ENCODE peak calls at places on chromosomes 11 and 22, in six cellular contexts. X, Z, K, U, L and P are unnamed samples.

GRCh38 chr11:121391914-121392313 is 60.2 kb upstream of the SORL1 start:
- DNase-seq in X (peak), Z (no peak), K (no peak), U (no peak), L (no peak), P (no peak)

GRCh38 chr11:95515379-95515778 is 274.2 kb downstream of the FAM76B start:
- DNase-seq in X (no peak), Z (no peak), K (no peak), U (no peak), L (no peak), P (no peak)

GRCh38 chr22:21051836-21052400 is 6.2 kb downstream of the LRRC74B start:
- DNase-seq in X (no peak), Z (peak), K (no peak), U (no peak), L (no peak), P (no peak)

GRCh38 chr11:70018816-70019215 is 59.3 kb upstream of the ANO1 start:
- DNase-seq in X (no peak), Z (peak), K (no peak), U (no peak), L (no peak), P (no peak)

GRCh38 chr11:32466279-32466915 is 31.1 kb upstream of the WT1 start:
- DNase-seq in X (no peak), Z (no peak), K (no peak), U (no peak), L (no peak), P (no peak)

GRCh38 chr11:60842688-60843605 is 1.0 kb downstream of the CCDC86 start:
- DNase-seq in X (no peak), Z (no peak), K (no peak), U (no peak), L (no peak), P (no peak)

GRCh38 chr11:19168090-19168489 is 33.7 kb downstream of the CSRP3 start:
- DNase-seq in X (no peak), Z (no peak), K (no peak), U (no peak), L (no peak), P (no peak)

GRCh38 chr11:14537134-14537599 is 17.0 kb upstream of the PSMA1 start:
- DNase-seq in X (no peak), Z (no peak), K (no peak), U (no peak), L (no peak), P (peak)

GRCh38 chr11:20162824-20163777 is 2.8 kb upstream of the DBX1 start:
- DNase-seq in X (no peak), Z (no peak), K (no peak), U (no peak), L (peak), P (no peak)

GRCh38 chr22:29820941-29821789 is 16.9 kb downstream of the ASCC2 start:
- DNase-seq in X (peak), Z (no peak), K (peak), U (peak), L (no peak), P (no peak)

GRCh38 chr11:121464352-121464946 is 11.7 kb upstream of the SORL1-AS1 start:
- DNase-seq in X (peak), Z (peak), K (peak), U (peak), L (no peak), P (no peak)

GRCh38 chr22:37256075-37256726 is 12.1 kb upstream of the RAC2 start:
- DNase-seq in X (no peak), Z (peak), K (no peak), U (no peak), L (no peak), P (no peak)

GRCh38 chr11:128726464-128727139 is 32.7 kb downstream of the FLI1 start:
- DNase-seq in X (no peak), Z (peak), K (no peak), U (no peak), L (no peak), P (no peak)

GRCh38 chr22:42716221-42716620 is 4.4 kb downstream of the A4GALT start:
- DNase-seq in X (no peak), Z (no peak), K (no peak), U (no peak), L (no peak), P (no peak)

GRCh38 chr11:8342821-8343681 is 79.4 kb upstream of the LMO1 start:
- DNase-seq in X (no peak), Z (no peak), K (no peak), U (no peak), L (no peak), P (no peak)

GRCh38 chr11:11036185-11037161 is 178.6 kb upstream of the ZBED5 start:
- DNase-seq in X (peak), Z (no peak), K (peak), U (no peak), L (no peak), P (peak)

GRCh38 chr22:37505989-37506388 is 13.2 kb downstream of the CARD10 start:
- DNase-seq in X (no peak), Z (no peak), K (no peak), U (no peak), L (no peak), P (no peak)

GRCh38 chr11:44853674-44854073 is 97.0 kb downstream of the TP53I11 start:
- DNase-seq in X (no peak), Z (no peak), K (no peak), U (no peak), L (no peak), P (no peak)

GRCh38 chr11:394034-394857 is at the start of gene PKP3:
- DNase-seq in X (peak), Z (no peak), K (peak), U (no peak), L (no peak), P (no peak)

GRCh38 chr22:39414886-39415285 is 15.3 kb downstream of the TAB1 start:
- DNase-seq in X (no peak), Z (peak), K (no peak), U (no peak), L (no peak), P (no peak)

GRCh38 chr11:97109078-97109477 is 719.3 kb downstream of the JRKL start:
- DNase-seq in X (no peak), Z (no peak), K (no peak), U (no peak), L (no peak), P (no peak)

GRCh38 chr22:20147286-20147988 is 3.4 kb downstream of the CCDC188 start:
- DNase-seq in X (no peak), Z (no peak), K (no peak), U (no peak), L (no peak), P (no peak)

GRCh38 chr22:17866621-17867020 is 92.4 kb upstream of the BID start:
- DNase-seq in X (no peak), Z (no peak), K (no peak), U (no peak), L (no peak), P (no peak)

GRCh38 chr11:56764976-56765375 is 16.5 kb upstream of the OR9G4 start:
- DNase-seq in X (no peak), Z (no peak), K (no peak), U (no peak), L (no peak), P (no peak)

GRCh38 chr11:112732031-112732430 is 229.2 kb upstream of the NCAM1 start:
- DNase-seq in X (no peak), Z (no peak), K (no peak), U (no peak), L (no peak), P (no peak)

GRCh38 chr11:119530503-119530902 is 107.5 kb upstream of the THY1 start:
- DNase-seq in X (no peak), Z (no peak), K (no peak), U (no peak), L (no peak), P (no peak)

GRCh38 chr11:33329705-33330329 is 72.6 kb downstream of the HIPK3 start:
- DNase-seq in X (peak), Z (no peak), K (peak), U (peak), L (no peak), P (no peak)

GRCh38 chr11:71129624-71130023 is 122.8 kb downstream of the SHANK2 start:
- DNase-seq in X (no peak), Z (peak), K (no peak), U (no peak), L (no peak), P (no peak)

GRCh38 chr11:65500262-65501004 is 1.6 kb downstream of the MALAT1 start:
- DNase-seq in X (no peak), Z (no peak), K (no peak), U (peak), L (no peak), P (no peak)

GRCh38 chr11:22795914-22796313 is 33.7 kb downstream of the SVIP start:
- DNase-seq in X (no peak), Z (no peak), K (no peak), U (no peak), L (no peak), P (no peak)

GRCh38 chr11:119092880-119093665 is 8.4 kb downstream of the HMBS start:
- DNase-seq in X (peak), Z (no peak), K (no peak), U (peak), L (no peak), P (no peak)

DNA sequence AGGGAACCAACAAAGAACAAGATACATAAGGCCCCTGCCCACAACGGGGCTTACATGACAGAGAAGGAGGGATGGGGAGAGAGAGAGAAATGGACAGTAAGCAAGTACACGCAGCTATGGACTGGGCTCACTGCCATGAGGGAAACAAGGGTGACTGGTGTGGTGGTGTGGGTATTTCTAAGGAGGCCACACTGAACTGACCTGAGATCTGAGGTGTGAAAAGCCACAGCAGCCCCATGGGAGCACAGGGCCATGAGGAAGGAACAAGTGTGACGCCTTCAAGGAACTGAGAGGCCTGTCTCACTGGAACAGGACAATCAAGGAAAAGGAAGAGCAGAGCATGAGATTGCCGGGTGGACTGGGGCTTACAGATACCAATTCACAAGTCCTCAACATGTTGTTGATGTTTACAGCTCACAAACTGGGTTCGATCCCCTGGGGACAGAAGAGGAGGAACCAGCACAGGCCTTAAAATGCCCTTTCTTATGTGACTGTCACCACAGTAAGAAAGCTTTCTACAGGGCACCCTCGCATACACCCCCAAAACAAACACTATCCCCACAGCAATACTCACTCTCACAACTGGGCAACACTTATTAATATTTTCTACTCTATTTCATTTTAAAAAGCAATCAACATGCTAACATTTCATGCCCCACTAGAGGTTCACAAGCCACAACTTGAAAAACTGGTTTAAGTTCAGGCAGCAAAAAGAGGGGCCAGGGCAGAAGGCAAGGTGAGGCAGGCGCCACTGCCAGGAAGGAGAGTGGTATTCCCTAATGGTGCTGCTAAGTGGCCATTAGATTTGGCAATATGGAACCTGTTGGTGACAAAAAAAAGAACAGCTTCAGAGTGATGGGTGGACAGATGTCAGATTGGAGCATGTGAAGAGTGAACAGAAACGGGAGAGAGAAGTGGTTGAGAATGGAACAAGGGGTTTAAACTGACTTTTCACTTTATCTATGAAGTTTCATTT is 39.1 kb downstream of the TCIRG1 start:
- DNase-seq in X (no peak), Z (no peak), K (no peak), U (no peak), L (no peak), P (no peak)
- TF ChIP-seq POLR2AphosphoS5 in X (no peak), Z (no peak), K (no peak), U (no peak), L (no peak), P (peak)

DNA sequence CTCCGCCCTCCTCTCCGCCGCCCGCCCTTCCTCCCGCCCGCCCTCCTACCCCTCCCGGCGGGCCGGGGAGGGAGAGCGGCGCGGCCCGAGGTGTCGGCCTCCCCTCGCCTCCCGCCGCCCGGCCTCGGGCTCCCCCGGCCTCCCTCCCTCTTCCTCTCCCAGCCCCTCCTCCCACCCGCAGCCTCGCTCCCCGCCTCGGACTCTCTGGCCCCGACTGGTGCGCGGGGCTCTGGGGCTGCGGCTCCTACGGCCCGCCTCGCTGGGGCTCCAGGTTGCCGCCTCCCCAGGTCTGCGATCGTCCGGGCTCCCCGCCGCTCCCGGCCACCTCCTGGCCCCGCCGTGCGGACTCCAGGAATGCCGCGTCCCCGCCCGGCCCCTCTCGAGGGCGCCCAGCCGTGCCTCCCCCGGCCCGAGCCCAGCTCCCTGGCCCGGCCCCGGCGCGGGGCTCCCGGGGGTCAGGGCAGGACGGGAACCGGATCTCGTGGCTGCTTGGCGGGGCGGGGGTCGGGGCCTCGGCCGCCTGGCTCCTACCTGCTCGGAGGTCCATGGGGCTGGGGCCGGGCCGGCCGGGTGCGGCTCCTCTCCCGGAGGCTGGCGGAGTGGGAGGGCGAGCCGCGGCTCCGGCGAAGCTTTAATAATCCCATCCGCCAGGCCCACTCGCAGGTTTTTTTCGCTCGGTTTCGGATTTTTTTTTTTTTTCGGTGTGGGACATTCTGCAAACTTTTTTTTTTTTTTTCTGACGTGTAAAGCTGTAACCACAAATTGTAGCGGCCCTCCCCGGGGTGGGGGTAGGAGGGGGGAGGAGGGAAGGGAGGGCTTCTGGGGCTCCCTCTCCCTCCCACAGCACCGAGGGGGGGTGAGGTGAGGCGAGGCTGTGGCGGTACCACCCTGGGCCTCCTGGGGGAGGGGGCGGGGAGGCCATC is at the start of gene CLCF1:
- DNase-seq in X (no peak), Z (peak), K (no peak), U (peak), L (peak), P (no peak)
- TF ChIP-seq POLR2AphosphoS5 in X (no peak), Z (peak), K (no peak), U (no peak), L (no peak), P (no peak)

GRCh38 chr22:46259374-46259773 is 3.8 kb downstream of the PKDREJ start:
- DNase-seq in X (no peak), Z (no peak), K (no peak), U (no peak), L (no peak), P (no peak)

GRCh38 chr22:46260038-46260437 is 3.1 kb downstream of the PKDREJ start:
- DNase-seq in X (no peak), Z (no peak), K (no peak), U (no peak), L (no peak), P (no peak)

GRCh38 chr22:46263208-46263575 is at the start of gene PKDREJ:
- DNase-seq in X (no peak), Z (no peak), K (no peak), U (no peak), L (peak), P (no peak)

GRCh38 chr22:46267431-46268279 is at the start of gene TTC38:
- DNase-seq in X (peak), Z (peak), K (peak), U (peak), L (peak), P (peak)

DNA sequence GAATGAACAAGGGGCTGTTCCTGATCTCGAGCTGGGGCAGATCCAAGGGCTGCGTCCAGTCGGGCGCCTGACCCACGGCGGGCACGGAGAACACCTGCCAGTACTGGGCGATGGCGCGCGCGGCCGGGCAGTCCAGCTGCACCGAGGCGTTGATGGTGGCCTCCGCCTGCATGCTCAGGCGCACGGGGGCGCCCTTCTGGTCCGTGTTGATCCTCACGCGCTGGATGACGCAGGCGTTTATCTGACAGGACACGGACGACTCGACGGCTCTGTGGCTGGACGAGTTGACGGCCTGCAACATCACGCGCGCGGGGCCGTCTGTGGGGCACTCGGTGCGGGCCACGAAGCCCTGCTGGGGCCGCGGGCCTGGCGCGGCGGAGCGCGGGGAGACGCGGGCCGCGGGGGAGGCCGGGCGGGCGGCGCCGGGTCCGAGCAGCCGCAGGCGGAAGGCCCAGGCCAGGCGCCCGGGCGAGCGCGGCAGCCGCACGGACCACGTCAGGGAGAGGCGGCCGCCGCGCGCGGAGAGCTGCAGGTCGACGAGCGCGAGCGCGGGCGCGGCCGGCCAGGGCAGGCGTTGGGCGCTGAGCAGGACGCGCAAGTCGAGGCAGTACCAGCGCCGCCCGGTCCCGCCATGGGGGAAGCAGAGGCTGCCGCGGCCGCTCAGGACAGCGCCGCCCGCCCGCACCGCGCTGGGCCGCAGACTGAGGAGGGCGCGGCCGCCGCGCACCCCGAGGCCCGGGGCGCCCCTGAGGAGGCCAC is 515 bp downstream of the PKDREJ start:
- DNase-seq in X (no peak), Z (peak), K (no peak), U (peak), L (peak), P (no peak)
- TF ChIP-seq POLR2AphosphoS5 in X (no peak), Z (peak), K (no peak), U (no peak), L (no peak), P (no peak)

DNA sequence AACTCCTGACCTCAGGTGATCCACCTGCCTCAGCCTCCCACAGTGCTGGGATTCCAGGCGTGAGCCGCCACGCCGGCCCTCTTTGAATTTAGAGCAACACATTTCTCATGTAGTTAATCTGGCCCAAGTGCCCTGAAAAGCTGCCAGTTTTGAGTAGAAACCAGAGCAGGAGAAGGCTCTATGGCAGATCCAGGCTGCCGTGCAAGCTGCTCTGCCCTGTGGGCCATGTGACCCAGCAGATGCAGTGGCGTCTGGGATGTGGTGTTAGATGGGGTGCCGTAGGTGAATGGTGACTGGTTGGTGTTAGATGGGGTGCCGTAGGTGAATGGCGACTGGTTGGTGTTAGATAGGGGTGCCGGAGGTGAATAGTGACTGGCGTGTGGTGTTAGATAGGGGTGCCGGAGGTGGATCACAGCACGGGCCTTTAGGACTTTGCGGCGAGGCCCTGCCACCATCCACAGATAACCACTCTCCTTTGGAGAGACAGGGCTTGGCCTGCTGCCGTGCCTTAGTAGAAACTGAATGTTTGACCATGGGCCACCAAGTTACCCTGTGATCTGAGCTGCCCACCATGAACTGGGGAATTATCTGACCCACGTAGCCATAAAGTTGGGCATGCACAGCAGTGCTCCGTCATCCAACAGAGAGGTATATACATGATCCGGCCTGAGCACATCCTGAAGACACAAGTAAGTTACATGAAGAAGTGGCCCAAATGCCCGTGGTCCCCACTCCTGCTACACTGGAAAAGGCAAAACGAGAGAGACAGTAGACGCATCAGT is 32.7 kb downstream of the ASCL2 start:
- DNase-seq in X (no peak), Z (peak), K (no peak), U (peak), L (no peak), P (no peak)
- TF ChIP-seq POLR2AphosphoS5 in X (no peak), Z (no peak), K (no peak), U (no peak), L (no peak), P (no peak)

DNA sequence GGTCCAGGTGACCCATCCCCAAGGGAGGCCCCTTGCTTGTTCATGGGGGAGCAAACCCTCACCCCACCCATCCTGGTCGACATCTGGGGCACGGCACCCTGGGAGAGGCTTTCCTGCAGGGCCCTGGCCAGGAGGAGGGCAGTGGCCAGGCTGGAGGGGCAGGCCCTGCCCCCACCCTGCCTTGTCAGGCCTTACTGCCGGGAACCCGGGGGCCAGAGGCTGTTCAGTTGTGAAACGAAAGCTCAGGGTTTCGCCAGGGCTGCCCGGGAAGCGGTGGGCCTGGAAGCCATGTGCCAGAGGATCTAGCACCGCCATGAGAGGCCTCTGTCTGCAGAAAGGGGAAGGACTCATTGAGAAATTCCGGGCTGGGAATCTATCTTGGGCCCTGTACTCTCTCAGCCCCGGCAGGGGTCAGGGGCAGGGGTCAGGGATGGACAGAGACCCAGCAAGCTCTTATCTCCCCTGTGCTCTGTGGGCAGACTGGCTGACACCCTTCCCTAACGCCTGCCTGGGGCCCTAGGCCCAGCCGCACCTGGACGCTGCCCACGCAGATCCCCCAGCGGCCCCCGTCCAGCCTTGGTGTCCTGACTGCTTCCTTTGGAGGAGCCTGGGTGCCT is 6.3 kb downstream of the PIM3 start:
- DNase-seq in X (no peak), Z (peak), K (no peak), U (peak), L (peak), P (no peak)
- TF ChIP-seq POLR2AphosphoS5 in X (no peak), Z (peak), K (no peak), U (no peak), L (no peak), P (no peak)